ENCODE peak calls at places on chromosome 3, in seven cellular contexts. U is adipocyte, S is amniotic stem cell, G is right atrium auricular region, Z is fibroblast of lung, F is NB4, Y is brain microvascular endothelial cell. R is an unnamed sample.

GRCh38 chr3:148077318-148077923 is 620.3 kb upstream of the AGTR1 start:
- DNase-seq in S (no peak), U (peak), F (peak), Z (peak), G (no peak), Y (no peak), R (peak)

GRCh38 chr3:13141991-13142412 is 68.8 kb upstream of the IQSEC1 start:
- DNase-seq in S (no peak), Y (peak), Z (peak), U (peak), F (peak), G (no peak), R (no peak)

GRCh38 chr3:184583345-184584000 is 21.9 kb downstream of the EPHB3 start:
- DNase-seq in S (no peak), U (no peak), G (no peak), F (no peak), Z (no peak), Y (no peak), R (no peak)

GRCh38 chr3:128572644-128573105 is 77.9 kb downstream of the RPN1 start:
- DNase-seq in Z (no peak), S (no peak), Y (no peak), G (no peak), F (peak), U (no peak), R (peak)

GRCh38 chr3:175426805-175427204 is 567.7 kb downstream of the NAALADL2 start:
- DNase-seq in S (no peak), Z (no peak), F (no peak), Y (no peak), G (no peak), U (peak), R (no peak)

GRCh38 chr3:139006051-139006716 is at the start of gene PRR23A:
- DNase-seq in U (no peak), Y (no peak), F (no peak), S (no peak), G (no peak), Z (no peak), R (no peak)

GRCh38 chr3:14700891-14701290 is 25.9 kb downstream of the C3orf20 start:
- DNase-seq in S (no peak), Z (no peak), Y (no peak), U (no peak), G (no peak), F (no peak), R (no peak)

GRCh38 chr3:126679318-126679751 is 24.4 kb upstream of the TXNRD3 start:
- DNase-seq in F (peak), U (peak), Z (peak), G (peak), S (peak), Y (peak), R (peak)

GRCh38 chr3:177835917-177836316 is 638.6 kb upstream of the TBL1XR1 start:
- DNase-seq in G (no peak), Z (peak), F (no peak), Y (peak), S (no peak), U (peak), R (no peak)

GRCh38 chr3:177928156-177928555 is 608.1 kb upstream of the KCNMB2 start:
- DNase-seq in F (no peak), G (no peak), Y (no peak), S (no peak), U (peak), Z (peak), R (no peak)

GRCh38 chr3:87052499-87053260 is 61.7 kb upstream of the VGLL3 start:
- DNase-seq in G (no peak), S (no peak), F (no peak), Y (peak), Z (no peak), U (no peak), R (no peak)

GRCh38 chr3:5122741-5123706 is 932 bp downstream of the ARL8B start:
- DNase-seq in G (peak), U (peak), Y (peak), Z (peak), F (peak), S (peak), R (peak)

GRCh38 chr3:59451800-59452741 is 402.2 kb upstream of the CFAP20DC start:
- DNase-seq in S (no peak), G (no peak), F (no peak), Y (no peak), Z (no peak), U (no peak), R (no peak)

GRCh38 chr3:129872107-129872506 is 21.4 kb downstream of the TMCC1 start:
- DNase-seq in G (no peak), F (no peak), U (no peak), S (no peak), Y (no peak), Z (no peak), R (no peak)

GRCh38 chr3:147914532-147914931 is 505.4 kb downstream of the ZIC1 start:
- DNase-seq in F (no peak), S (no peak), G (no peak), Y (no peak), U (no peak), Z (no peak), R (no peak)

GRCh38 chr3:20511863-20512262 is 325.9 kb upstream of the SGO1 start:
- DNase-seq in F (peak), G (no peak), S (peak), Z (peak), U (peak), Y (peak), R (peak)

GRCh38 chr3:184175981-184176376 is 1.3 kb downstream of the AP2M1 start:
- DNase-seq in G (no peak), Z (no peak), U (peak), S (no peak), F (no peak), Y (no peak), R (no peak)

GRCh38 chr3:197942956-197943556 is 6.9 kb upstream of the RPL35A start:
- DNase-seq in S (no peak), Z (peak), Y (peak), U (peak), F (peak), G (no peak), R (no peak)

GRCh38 chr3:77869423-77869822 is 829.5 kb downstream of the ROBO2 start:
- DNase-seq in U (no peak), G (no peak), Y (no peak), Z (no peak), S (no peak), F (no peak), R (no peak)

GRCh38 chr3:34843479-34843870 is 795.9 kb upstream of the ARPP21 start:
- DNase-seq in U (peak), Z (no peak), F (no peak), Y (peak), G (no peak), S (no peak), R (no peak)

GRCh38 chr3:45976191-45977091 is 19.2 kb downstream of the FYCO1 start:
- DNase-seq in F (no peak), G (no peak), Z (no peak), S (no peak), Y (no peak), U (no peak), R (no peak)

GRCh38 chr3:10594915-10595314 is 89.5 kb upstream of the ATP2B2 start:
- DNase-seq in G (no peak), Z (peak), S (no peak), Y (peak), U (peak), F (peak), R (peak)

R was measured in HepG2.